ENCODE peak calls at places on chromosomes 1 and 21, in ten cellular contexts. V is activated CD8-positive, alpha-beta memory T cell treated with anti-CD3 and anti-CD28 coated beads, Interleukin-2, amount 50 U/mL, for 48 hours; R is mucosa of descending colon; F is iPS DF 19.7; P is Right ventricle myocardium inferior; Z is T-cell; B is spleen; C is G401; S is HEK293T; O is NCI-H774. T is an unnamed sample.

GRCh38 chr21:46227811-46228344 is 696 bp downstream of the LSS start:
- DNase-seq in F (no peak), S (no peak), C (peak; percentile 19), Z (no peak), B (peak; percentile 84), O (no peak), P (no peak), V (no peak), R (peak; percentile 60), T (no peak)

GRCh38 chr1:36150296-36151132 is 1.2 kb upstream of the TRAPPC3 start:
- DNase-seq in Z (peak; percentile 51), V (peak; percentile 86), S (peak; percentile 71), O (peak; percentile 95), P (peak; percentile 95), C (peak; percentile 97), B (peak; percentile 96), F (peak; percentile 64), R (peak; percentile 91), T (peak; percentile 98)

GRCh38 chr21:26167593-26167992 is 3.0 kb downstream of the APP start:
- DNase-seq in C (peak; percentile 63), O (no peak), B (no peak), P (no peak), F (no peak), S (no peak), V (no peak), R (no peak), Z (no peak), T (no peak)

GRCh38 chr1:153957744-153958110 is 685 bp downstream of the CRTC2 start:
- DNase-seq in P (no peak), F (no peak), S (no peak), V (peak; percentile 72), C (no peak), B (no peak), Z (no peak), O (no peak), R (no peak), T (no peak)

GRCh38 chr1:210332719-210333398 is 4.2 kb downstream of the HHAT start:
- DNase-seq in B (no peak), V (no peak), Z (peak; percentile 40), R (no peak), C (no peak), S (no peak), O (no peak), F (no peak), P (no peak), T (no peak)

GRCh38 chr1:182671779-182672486 is 12.5 kb downstream of the RGS8 start:
- DNase-seq in R (no peak), V (no peak), S (no peak), Z (no peak), F (no peak), O (peak; percentile 45), B (no peak), P (peak; percentile 56), C (peak; percentile 67), T (no peak)

GRCh38 chr1:163836446-163836845 is 514.7 kb downstream of the NUF2 start:
- DNase-seq in C (no peak), P (no peak), S (no peak), Z (no peak), O (no peak), F (no peak), R (no peak), B (no peak), V (no peak), T (no peak)

GRCh38 chr1:232625319-232625868 is 4.5 kb downstream of the SIPA1L2 start:
- DNase-seq in B (no peak), C (no peak), O (no peak), R (no peak), F (no peak), S (no peak), V (no peak), Z (no peak), P (no peak), T (no peak)

GRCh38 chr21:17513214-17514123 is 626 bp downstream of the CXADR start:
- DNase-seq in P (no peak), R (peak; percentile 72), C (peak; percentile 58), S (peak; percentile 49), V (peak; percentile 59), F (no peak), B (peak; percentile 77), Z (peak; percentile 5), O (peak; percentile 43), T (no peak)

GRCh38 chr1:30192969-30193630 is 530.3 kb downstream of the MATN1 start:
- DNase-seq in V (no peak), C (no peak), B (no peak), F (no peak), O (no peak), S (no peak), Z (no peak), P (no peak), R (no peak), T (no peak)

GRCh38 chr21:37220433-37220980 is 46.6 kb downstream of the VPS26C start:
- DNase-seq in P (peak; percentile 74), S (no peak), O (peak; percentile 38), V (peak; percentile 58), R (no peak), B (no peak), Z (no peak), F (no peak), C (peak; percentile 69), T (no peak)

GRCh38 chr1:10522324-10522860 is 47.6 kb downstream of the PEX14 start:
- DNase-seq in P (no peak), F (no peak), C (no peak), B (no peak), O (no peak), R (no peak), S (no peak), Z (no peak), V (no peak), T (no peak)

GRCh38 chr1:58779059-58779754 is 4.6 kb downstream of the JUN start:
- DNase-seq in V (no peak), P (no peak), B (no peak), Z (no peak), C (no peak), S (no peak), F (no peak), O (no peak), R (no peak), T (no peak)

GRCh38 chr1:150150511-150151021 is 850 bp downstream of the PLEKHO1 start:
- DNase-seq in S (peak; percentile 49), O (no peak), C (peak; percentile 49), R (peak; percentile 60), P (no peak), Z (peak; percentile 10), V (no peak), F (no peak), B (peak; percentile 88), T (no peak)

GRCh38 chr1:233082778-233083550 is 132.6 kb downstream of the NTPCR start:
- DNase-seq in F (no peak), C (no peak), P (no peak), S (no peak), V (no peak), O (no peak), R (no peak), B (no peak), Z (no peak), T (no peak)

GRCh38 chr1:222794656-222795474 is 20.0 kb upstream of the DISP1 start:
- DNase-seq in F (no peak), V (no peak), O (no peak), C (no peak), Z (no peak), B (no peak), P (no peak), S (no peak), R (no peak), T (no peak)

GRCh38 chr1:107000907-107001306 is 55.6 kb upstream of the PRMT6 start:
- DNase-seq in O (no peak), B (no peak), Z (no peak), V (no peak), C (peak; percentile 19), R (no peak), P (no peak), S (no peak), F (no peak), T (no peak)

GRCh38 chr1:76035053-76035452 is 39.5 kb upstream of the ST6GALNAC3 start:
- DNase-seq in P (no peak), S (no peak), B (no peak), F (no peak), Z (no peak), R (no peak), O (no peak), C (no peak), V (no peak), T (no peak)

GRCh38 chr1:114320586-114320985 is 166.9 kb upstream of the SYT6 start:
- DNase-seq in V (no peak), P (no peak), B (no peak), R (no peak), Z (no peak), S (no peak), C (no peak), F (no peak), O (no peak), T (no peak)

GRCh38 chr1:201353186-201353940 is 24.1 kb downstream of the TNNT2 start:
- DNase-seq in F (no peak), R (peak; percentile 40), O (no peak), B (peak; percentile 47), C (no peak), S (no peak), Z (no peak), V (no peak), P (no peak), T (peak; percentile 52)

GRCh38 chr1:67184838-67185421 is 18.7 kb downstream of the IL23R start:
- DNase-seq in F (no peak), C (no peak), B (no peak), V (no peak), Z (no peak), S (no peak), O (no peak), R (no peak), P (no peak), T (no peak)

GRCh38 chr21:41632748-41633475 is 125.0 kb upstream of the TMPRSS2 start:
- DNase-seq in P (no peak), C (no peak), B (no peak), Z (no peak), R (no peak), S (no peak), F (no peak), V (no peak), O (no peak), T (peak; percentile 46)

GRCh38 chr1:24936688-24937087 is 6.6 kb upstream of the RUNX3 start:
- DNase-seq in P (no peak), F (no peak), V (no peak), R (peak; percentile 10), B (no peak), Z (no peak), C (no peak), S (no peak), O (no peak), T (no peak)

GRCh38 chr21:36554411-36555157 is 74.7 kb upstream of the CLDN14 start:
- DNase-seq in Z (no peak), P (no peak), F (no peak), V (no peak), O (no peak), B (no peak), C (no peak), R (no peak), S (no peak), T (no peak)

GRCh38 chr1:225926551-225927113 is 2.6 kb upstream of the PYCR2 start:
- DNase-seq in C (no peak), F (no peak), Z (no peak), B (peak; percentile 20), R (no peak), P (no peak), O (no peak), S (no peak), V (no peak), T (no peak)

GRCh38 chr1:230228234-230228897 is 161.3 kb downstream of the GALNT2 start:
- DNase-seq in O (no peak), V (no peak), R (no peak), Z (no peak), F (no peak), S (no peak), B (no peak), C (no peak), P (no peak), T (no peak)

GRCh38 chr1:245871881-245872280 is 635.2 kb downstream of the SMYD3 start:
- DNase-seq in O (no peak), B (no peak), R (no peak), F (no peak), S (no peak), C (no peak), V (no peak), P (no peak), Z (no peak), T (no peak)

GRCh38 chr1:230424440-230425251 is 1.5 kb downstream of the PGBD5 start:
- DNase-seq in S (no peak), C (peak; percentile 58), F (no peak), V (no peak), O (no peak), Z (no peak), R (peak; percentile 31), B (no peak), P (no peak), T (no peak)